ENCODE peak calls at places on chromosome 18, in six cellular contexts. O, W, H, L, E and U are unnamed samples.

GRCh38 chr18:21820035-21820810 is 79.6 kb downstream of the MIB1 start:
- DNase-seq in L (peak; percentile 4), E (no peak), W (no peak), O (no peak), H (no peak), U (peak; percentile 17)

GRCh38 chr18:61870151-61870550 is 22.7 kb downstream of the RNF152 start:
- DNase-seq in W (peak; percentile 47), L (no peak), E (no peak), O (peak; percentile 33), H (peak; percentile 62), U (no peak)

GRCh38 chr18:40868110-40868858 is 1086.8 kb upstream of the PIK3C3 start:
- DNase-seq in H (no peak), W (peak; percentile 19), E (no peak), L (no peak), O (no peak), U (peak; percentile 99)

GRCh38 chr18:62881509-62882016 is 166.2 kb downstream of the PHLPP1 start:
- DNase-seq in L (peak; percentile 6), O (no peak), E (no peak), W (peak; percentile 90), H (peak; percentile 78), U (peak; percentile 91)

GRCh38 chr18:3547891-3548615 is 98.1 kb downstream of the TGIF1 start:
- DNase-seq in L (no peak), W (no peak), H (no peak), O (no peak), E (no peak), U (no peak)

GRCh38 chr18:57755473-57756067 is 47.5 kb downstream of the ATP8B1 start:
- DNase-seq in H (no peak), L (no peak), W (no peak), E (no peak), O (no peak), U (no peak)

GRCh38 chr18:3688682-3689081 is 238.7 kb downstream of the TGIF1 start:
- DNase-seq in O (no peak), W (peak; percentile 97), E (no peak), H (peak; percentile 95), L (no peak), U (peak; percentile 55)

GRCh38 chr18:54805571-54806334 is 22.5 kb upstream of the RAB27B start:
- DNase-seq in H (no peak), E (no peak), W (peak; percentile 25), O (no peak), L (no peak), U (peak; percentile 76)

GRCh38 chr18:1585881-1586488 is 681.3 kb downstream of the ADCYAP1 start:
- DNase-seq in E (no peak), H (peak; percentile 3), L (peak; percentile 62), O (no peak), W (peak; percentile 15), U (peak; percentile 52)

GRCh38 chr18:58682429-58683069 is 11.3 kb downstream of the MALT1 start:
- DNase-seq in W (peak; percentile 75), L (no peak), O (peak; percentile 77), E (no peak), H (no peak), U (peak; percentile 80)

GRCh38 chr18:13026583-13027270 is 35.6 kb downstream of the CEP192 start:
- DNase-seq in E (no peak), O (no peak), L (no peak), W (no peak), H (no peak), U (no peak)

GRCh38 chr18:3857544-3857943 is 407.6 kb downstream of the TGIF1 start:
- DNase-seq in H (no peak), O (no peak), L (no peak), E (no peak), W (peak; percentile 2), U (peak; percentile 34)

GRCh38 chr18:27713037-27713726 is 463.7 kb downstream of the CDH2 start:
- DNase-seq in O (no peak), L (no peak), E (no peak), W (no peak), H (no peak), U (no peak)

GRCh38 chr18:48992791-48993555 is 42.2 kb upstream of the SMAD7 start:
- DNase-seq in E (peak; percentile 62), H (no peak), W (no peak), O (no peak), L (peak; percentile 7), U (no peak)

GRCh38 chr18:64693756-64694155 is 544.9 kb upstream of the LINC00305 start:
- DNase-seq in L (no peak), H (no peak), W (no peak), O (no peak), E (no peak), U (no peak)

GRCh38 chr18:21004721-21005120 is 106.9 kb downstream of the ROCK1 start:
- DNase-seq in L (no peak), H (peak; percentile 80), W (peak; percentile 27), O (no peak), E (no peak), U (peak; percentile 22)

GRCh38 chr18:76445275-76445674 is 49.8 kb downstream of the ZNF516 start:
- DNase-seq in L (no peak), W (no peak), E (no peak), H (peak; percentile 53), O (no peak), U (peak; percentile 55)

GRCh38 chr18:49022311-49023280 is 71.8 kb upstream of the SMAD7 start:
- DNase-seq in L (no peak), H (no peak), W (no peak), E (no peak), O (no peak), U (no peak)

GRCh38 chr18:67516432-67517223 is at the start of gene DSEL:
- DNase-seq in L (peak; percentile 81), H (peak; percentile 93), E (peak; percentile 92), O (peak; percentile 98), W (peak; percentile 62), U (peak; percentile 66)

GRCh38 chr18:48952287-48953095 is 1.7 kb upstream of the SMAD7 start:
- DNase-seq in H (peak; percentile 70), O (peak; percentile 74), W (no peak), L (no peak), E (no peak), U (peak; percentile 63)

GRCh38 chr18:59907172-59907571 is 7.4 kb downstream of the PMAIP1 start:
- DNase-seq in O (no peak), E (no peak), L (no peak), H (no peak), W (no peak), U (no peak)